ENCODE peak calls at places on chromosomes 1 and 21, in five cellular contexts. R is endothelial cell; I is brain microvascular endothelial cell; W is osteocyte; J is CD4-positive, alpha-beta T cell. G is an unnamed sample.

GRCh38 chr1:36203554-36204346 is 20.5 kb upstream of the THRAP3 start:
- DNase-seq in W (no peak), I (peak), J (no peak), R (no peak), G (no peak)

GRCh38 chr1:156002182-156002911 is 18.4 kb downstream of the SSR2 start:
- DNase-seq in I (no peak), J (no peak), R (no peak), W (no peak), G (no peak)

GRCh38 chr1:177909416-177909815 is 60.4 kb downstream of the SEC16B start:
- DNase-seq in I (no peak), W (no peak), J (no peak), R (no peak), G (no peak)

GRCh38 chr21:25563399-25564116 is 43.7 kb downstream of the MRPL39 start:
- DNase-seq in J (no peak), I (no peak), R (no peak), W (no peak), G (no peak)

GRCh38 chr1:229319487-229319886 is 23.4 kb downstream of the CCSAP start:
- DNase-seq in J (no peak), R (no peak), W (no peak), I (no peak), G (no peak)

GRCh38 chr1:149916193-149916926 is 1.3 kb downstream of the SV2A start:
- DNase-seq in R (no peak), J (no peak), I (no peak), W (no peak), G (no peak)

GRCh38 chr1:156870734-156871133 is 10.1 kb downstream of the NTRK1 start:
- DNase-seq in R (no peak), W (no peak), J (no peak), I (peak), G (no peak)

GRCh38 chr1:25748531-25749205 is 51.3 kb upstream of the SELENON start:
- DNase-seq in J (no peak), R (no peak), I (no peak), W (no peak), G (no peak)

GRCh38 chr21:14739590-14739989 is 193.5 kb upstream of the SAMSN1 start:
- DNase-seq in R (no peak), I (no peak), J (no peak), W (no peak), G (no peak)

GRCh38 chr1:179082308-179083030 is 599 bp downstream of the TOR3A start:
- DNase-seq in W (no peak), J (peak), R (peak), I (no peak), G (no peak)

GRCh38 chr1:226679853-226680516 is 59.1 kb downstream of the ITPKB start:
- DNase-seq in R (peak), I (peak), J (peak), W (no peak), G (peak)

GRCh38 chr1:191320062-191320461 is 838.2 kb upstream of the RGS18 start:
- DNase-seq in I (no peak), J (no peak), W (no peak), R (no peak), G (no peak)

GRCh38 chr1:58907398-58907797 is 123.6 kb upstream of the JUN start:
- DNase-seq in R (no peak), J (no peak), W (no peak), I (no peak), G (no peak)

GRCh38 chr1:201228011-201228983 is 37.7 kb downstream of the IGFN1 start:
- DNase-seq in J (no peak), W (peak), I (no peak), R (no peak), G (peak)

GRCh38 chr1:9069324-9070100 is at the start of gene SLC2A5:
- DNase-seq in R (no peak), J (no peak), W (no peak), I (no peak), G (no peak)

GRCh38 chr1:201614262-201615015 is 75.5 kb downstream of the NAV1 start:
- DNase-seq in R (peak), W (no peak), J (no peak), I (no peak), G (peak)

GRCh38 chr1:62682531-62682930 is 5.7 kb downstream of the DOCK7 start:
- DNase-seq in I (no peak), W (no peak), J (no peak), R (no peak), G (no peak)

GRCh38 chr1:60984066-60984799 is 98.1 kb upstream of the NFIA start:
- DNase-seq in J (no peak), R (no peak), W (no peak), I (peak), G (no peak)

GRCh38 chr1:45669859-45670655 is 16.3 kb downstream of the GPBP1L1 start:
- DNase-seq in I (no peak), R (no peak), J (no peak), W (no peak), G (no peak)

GRCh38 chr21:20253261-20253660 is 744.9 kb upstream of the NCAM2 start:
- DNase-seq in R (no peak), I (no peak), W (no peak), J (no peak), G (no peak)

GRCh38 chr1:92858564-92859399 is 26.9 kb downstream of the RPL5 start:
- DNase-seq in J (no peak), I (peak), W (no peak), R (peak), G (no peak)

GRCh38 chr1:178937770-178938169 is 66.9 kb upstream of the ANGPTL1 start:
- DNase-seq in I (no peak), J (no peak), W (no peak), R (no peak), G (no peak)

GRCh38 chr1:171940373-171940772 is 99.1 kb downstream of the DNM3 start:
- DNase-seq in R (no peak), I (no peak), J (no peak), W (no peak), G (no peak)

GRCh38 chr1:12405325-12406217 is 175.7 kb downstream of the VPS13D start:
- DNase-seq in R (no peak), W (no peak), J (no peak), I (peak), G (no peak)

GRCh38 chr1:2242814-2243725 is 15.0 kb downstream of the SKI start:
- DNase-seq in J (no peak), R (no peak), W (no peak), I (no peak), G (no peak)

GRCh38 chr1:245262876-245263625 is 108.3 kb downstream of the KIF26B start:
- DNase-seq in J (no peak), R (no peak), W (no peak), I (no peak), G (no peak)

GRCh38 chr1:203089001-203089650 is 3.3 kb upstream of the MYOG start:
- DNase-seq in J (no peak), R (no peak), W (peak), I (no peak), G (peak)

GRCh38 chr1:46188295-46189030 is 9.8 kb downstream of the POMGNT1 start:
- DNase-seq in J (no peak), I (no peak), W (no peak), R (no peak), G (no peak)

DNA sequence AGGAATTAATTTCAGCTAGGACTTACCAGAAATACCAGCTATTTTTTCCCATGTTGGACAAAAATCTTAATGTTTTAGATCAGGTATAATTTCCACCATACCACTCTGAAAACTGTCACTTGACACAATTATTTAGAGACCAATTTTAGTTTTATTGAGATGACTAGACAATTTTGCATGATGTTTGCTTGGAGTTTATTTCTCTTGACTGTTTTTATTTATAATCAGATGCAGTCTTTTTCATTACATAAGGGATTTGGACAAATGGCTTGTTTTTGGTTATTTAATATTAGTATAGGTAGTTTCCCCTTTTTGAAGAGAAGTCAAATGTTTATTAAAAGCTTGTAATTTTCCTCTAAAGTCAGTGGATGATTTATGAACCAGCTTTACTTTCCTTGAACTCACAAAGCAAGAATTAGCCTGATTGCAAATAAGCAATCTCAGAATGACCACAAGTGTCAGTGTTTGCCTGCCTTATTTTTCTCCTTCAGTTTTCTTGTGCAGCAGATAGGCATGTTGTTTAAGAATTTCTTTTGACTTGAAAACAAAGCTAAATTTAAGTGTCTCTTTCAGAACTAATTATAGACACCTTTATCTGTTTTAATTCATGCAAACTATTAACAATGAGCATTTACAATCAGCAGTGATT is 3.8 kb upstream of the B3GALT2 start:
- DNase-seq in R (no peak), J (no peak), W (no peak), I (no peak), G (no peak)
- TF ChIP-seq CTCF in R (no peak), J (no peak), W (peak), I (peak), G (peak)

GRCh38 chr1:43358121-43358745 is 548 bp upstream of the CDC20 start:
- DNase-seq in W (no peak), I (no peak), R (peak), J (no peak), G (no peak)
- TF ChIP-seq CTCF in W (peak), I (peak), R (no peak), J (peak), G (peak)

DNA sequence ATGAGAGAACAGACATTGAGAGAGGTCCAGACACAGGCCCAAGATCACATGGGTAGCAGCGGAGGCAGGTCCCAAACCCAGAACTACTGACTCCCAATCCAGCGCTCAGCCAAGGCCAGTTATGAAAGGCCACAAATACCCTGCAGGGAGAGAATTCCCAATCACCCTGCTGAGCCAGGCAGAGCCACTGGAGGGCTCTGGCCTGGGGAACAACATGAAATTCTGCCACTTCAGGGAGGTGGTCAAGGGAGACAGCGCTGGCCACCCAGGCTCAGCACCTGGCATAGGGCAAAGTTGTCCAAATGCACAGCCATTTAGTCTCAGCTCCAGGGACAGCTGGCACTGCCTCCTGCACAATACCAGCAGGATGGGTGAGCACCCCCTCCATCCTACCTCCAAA is 27.5 kb downstream of the SLC9A1 start:
- DNase-seq in R (no peak), W (no peak), J (no peak), I (no peak), G (no peak)
- TF ChIP-seq CTCF in R (no peak), W (peak), J (no peak), I (peak), G (peak)

DNA sequence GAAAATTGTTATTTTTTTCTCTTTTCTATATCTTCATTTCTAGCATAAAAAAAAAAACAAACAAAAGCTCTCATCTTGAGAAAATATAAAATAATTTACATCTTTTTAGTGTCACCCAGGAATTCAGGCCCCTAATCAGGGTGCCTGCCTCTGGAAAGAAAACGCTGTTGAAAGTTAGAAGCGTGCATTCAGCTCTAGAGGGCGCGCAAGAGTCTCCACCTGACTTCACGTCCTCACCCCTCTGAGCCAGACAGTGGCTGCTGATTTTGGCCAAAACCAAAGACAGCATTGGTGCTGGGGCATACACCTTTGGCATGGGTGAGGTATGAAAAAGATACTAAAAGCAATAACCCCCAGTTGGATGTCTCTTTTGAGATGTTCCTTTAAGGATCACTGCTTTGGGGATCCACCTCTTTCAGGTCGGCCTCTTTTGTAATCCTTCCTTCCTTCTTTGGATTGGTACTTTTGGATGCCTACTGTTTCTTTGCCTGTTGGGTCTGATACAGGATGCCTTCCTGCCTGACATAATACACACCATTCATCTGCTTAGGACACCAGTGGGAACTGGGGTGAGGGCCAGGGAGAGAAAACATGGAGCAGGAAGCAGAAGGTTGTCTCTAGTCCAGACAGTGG is 77.6 kb upstream of the CHRM3 start:
- DNase-seq in J (peak), I (peak), W (no peak), R (peak), G (no peak)
- TF ChIP-seq CTCF in J (peak), I (peak), W (peak), R (peak), G (peak)

GRCh38 chr1:6794164-6794563 is 8.9 kb downstream of the CAMTA1 start:
- DNase-seq in J (no peak), W (no peak), I (no peak), R (no peak), G (no peak)
- TF ChIP-seq CTCF in J (no peak), W (peak), I (peak), R (peak), G (peak)

G was measured in type B pancreatic cell.